ENCODE peak calls at places on chromosome 18, in eight cellular contexts. J, R, H, E, O, K, P and D are unnamed samples.

GRCh38 chr18:76953186-76953982 is 131.0 kb downstream of the ZNF236 start:
- DNase-seq in P (no peak), H (no peak), E (peak; percentile 96), J (peak; percentile 63), R (no peak), O (no peak), K (no peak), D (no peak)

GRCh38 chr18:33444699-33445098 is 4.2 kb upstream of the CCDC178 start:
- DNase-seq in K (no peak), H (no peak), O (no peak), E (no peak), R (no peak), J (no peak), P (no peak), D (no peak)

GRCh38 chr18:53984021-53984420 is 240.4 kb downstream of the MBD2 start:
- DNase-seq in E (no peak), O (no peak), R (no peak), P (no peak), H (peak; percentile 28), K (no peak), J (no peak), D (no peak)

GRCh38 chr18:63290456-63291200 is 28.9 kb downstream of the BCL2 start:
- DNase-seq in K (peak; percentile 40), E (no peak), H (no peak), P (no peak), J (no peak), O (no peak), R (no peak), D (no peak)

GRCh38 chr18:51028201-51028805 is 1.7 kb upstream of the SMAD4 start:
- DNase-seq in H (peak; percentile 46), R (no peak), J (peak; percentile 62), E (no peak), P (no peak), K (no peak), O (no peak), D (peak; percentile 83)

GRCh38 chr18:58313491-58314032 is 269.5 kb downstream of the NEDD4L start:
- DNase-seq in K (no peak), E (peak; percentile 82), R (no peak), O (no peak), J (peak; percentile 65), H (peak; percentile 32), P (no peak), D (no peak)

GRCh38 chr18:58989184-58989759 is 124.6 kb downstream of the ZNF532 start:
- DNase-seq in E (no peak), O (no peak), K (no peak), J (no peak), P (no peak), H (no peak), R (no peak), D (no peak)

GRCh38 chr18:59376351-59376935 is 17.4 kb upstream of the LMAN1 start:
- DNase-seq in J (no peak), O (no peak), R (no peak), E (no peak), K (peak; percentile 91), H (no peak), P (no peak), D (no peak)

GRCh38 chr18:1668284-1668683 is 763.6 kb downstream of the ADCYAP1 start:
- DNase-seq in H (no peak), R (no peak), J (no peak), P (no peak), E (no peak), O (no peak), K (no peak), D (no peak)

DNA sequence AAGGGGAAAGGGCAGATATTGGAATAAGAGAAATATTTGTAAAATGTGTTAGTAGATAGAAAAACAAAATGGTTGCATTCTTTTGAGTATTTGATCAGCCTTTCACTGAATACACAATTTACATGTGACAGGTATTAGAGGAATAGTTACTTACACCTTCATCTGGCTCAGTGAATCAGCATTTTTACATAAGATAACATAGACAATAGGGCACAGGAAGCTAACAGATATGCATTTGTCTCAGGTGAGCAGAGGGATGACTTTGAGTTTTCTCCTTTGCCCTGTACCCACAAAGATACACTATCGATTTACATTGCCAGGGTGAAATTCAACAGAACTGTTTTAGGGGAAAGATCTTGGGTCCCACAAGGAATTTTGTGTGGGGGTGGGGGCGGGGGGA is 373.1 kb upstream of the NETO1 start:
- DNase-seq in R (no peak), E (no peak), P (no peak), K (no peak), O (no peak), J (no peak), H (no peak), D (no peak)
- H3K9me3 ChIP-seq in R (no peaks in the 10 kb centered on the region), E (no peaks in the 10 kb centered on the region), P (no peaks in the 10 kb centered on the region), K (no peaks in the 10 kb centered on the region), O (peaks cover 6% of the 10 kb centered on the region), J (no peaks in the 10 kb centered on the region), H (no peaks in the 10 kb centered on the region), D (no peaks in the 10 kb centered on the region)

GRCh38 chr18:74506405-74507119 is 10.4 kb downstream of the CNDP2 start:
- DNase-seq in J (no peak), R (no peak), O (peak; percentile 7), H (no peak), K (no peak), E (peak; percentile 7), P (no peak), D (no peak)

GRCh38 chr18:74507120-74507881 is 11.1 kb downstream of the CNDP2 start:
- DNase-seq in P (no peak), O (no peak), J (no peak), E (peak; percentile 90), R (no peak), K (no peak), H (no peak), D (no peak)

GRCh38 chr18:74508366-74508765 is 12.2 kb downstream of the CNDP2 start:
- DNase-seq in P (no peak), H (no peak), J (no peak), E (peak; percentile 13), R (no peak), K (no peak), O (no peak), D (no peak)

GRCh38 chr18:74507927-74508326 is 11.8 kb downstream of the CNDP2 start:
- DNase-seq in R (no peak), H (no peak), O (no peak), K (no peak), E (no peak), P (no peak), J (no peak), D (no peak)

GRCh38 chr18:74505776-74506175 is 9.6 kb downstream of the CNDP2 start:
- DNase-seq in K (no peak), H (no peak), J (no peak), O (no peak), R (no peak), E (no peak), P (no peak), D (no peak)
- H3K4me3 ChIP-seq in K (no peak overlapping the region), H (no peak overlapping the region), J (no peak overlapping the region), O (no peak overlapping the region), R (no peak overlapping the region), E (no peak overlapping the region), P (no peak overlapping the region), D (no peak overlapping the region)

GRCh38 chr18:27461957-27462356 is 276.8 kb upstream of the CHST9 start:
- DNase-seq in J (no peak), O (no peak), H (no peak), E (no peak), P (no peak), K (no peak), R (no peak), D (no peak)
- H3K36me3 ChIP-seq in J (no peaks in the 10 kb centered on the region), O (no peaks in the 10 kb centered on the region), H (no peaks in the 10 kb centered on the region), E (no peaks in the 10 kb centered on the region), P (no peaks in the 10 kb centered on the region), K (no peaks in the 10 kb centered on the region), R (no peaks in the 10 kb centered on the region), D (no peaks in the 10 kb centered on the region)

DNA sequence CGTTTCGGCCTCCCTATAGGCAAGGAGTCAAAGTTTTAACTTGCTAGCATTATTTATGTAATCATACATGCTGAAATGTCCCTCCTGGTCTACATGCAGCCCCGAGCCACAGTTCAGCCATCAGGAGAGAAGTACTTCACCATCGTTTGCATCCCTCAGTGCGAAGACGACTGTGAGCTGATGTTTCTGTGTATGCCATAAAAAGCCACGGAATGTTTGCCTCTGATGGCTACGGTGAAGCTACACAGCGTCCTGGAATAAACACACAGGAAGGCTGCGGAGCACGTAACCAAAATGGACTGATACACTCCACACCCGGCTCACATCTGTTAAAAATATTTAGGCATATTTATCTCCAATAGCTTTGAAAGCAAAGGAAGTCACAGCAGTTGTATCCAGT is 4.3 kb upstream of the SALL3 start:
- DNase-seq in E (no peak), H (no peak), K (peak; percentile 18), R (no peak), O (no peak), P (no peak), J (no peak), D (no peak)
- H3K9me3 ChIP-seq in E (peaks cover under 1% of the 10 kb centered on the region), H (no peaks in the 10 kb centered on the region), K (no peaks in the 10 kb centered on the region), R (no peaks in the 10 kb centered on the region), O (peaks cover 3% of the 10 kb centered on the region), P (no peaks in the 10 kb centered on the region), J (no peaks in the 10 kb centered on the region), D (no peaks in the 10 kb centered on the region)

DNA sequence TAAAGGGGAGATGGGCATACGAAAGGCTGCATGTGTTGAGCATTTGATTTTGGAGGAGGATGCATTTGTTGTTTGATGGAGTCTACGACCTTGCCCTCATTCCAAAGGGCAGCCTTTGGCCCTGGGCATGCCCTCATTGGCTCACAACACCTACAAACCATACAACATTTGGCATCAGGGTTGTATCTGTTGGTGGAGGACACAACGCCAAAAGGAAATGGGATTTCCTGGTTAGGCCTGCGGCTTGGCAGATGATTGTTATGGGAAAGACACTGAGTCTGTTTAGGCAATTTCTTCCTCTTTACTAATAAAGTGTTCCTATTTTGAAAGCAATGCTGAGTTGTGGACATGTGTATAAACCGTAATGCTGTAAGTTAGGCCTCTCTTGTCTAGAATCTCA is 246.9 kb downstream of the LDLRAD4 start:
- DNase-seq in E (no peak), O (no peak), H (no peak), R (no peak), P (no peak), K (no peak), J (no peak), D (peak; percentile 40)
- H3K4me3 ChIP-seq in E (peak overlapping the region; percentile 23), O (no peak overlapping the region), H (no peak overlapping the region), R (peak overlapping the region; percentile 49), P (peak overlapping the region; percentile 64), K (no peak overlapping the region), J (no peak overlapping the region), D (no peak overlapping the region)